ENCODE peak calls at places on chromosomes 13 and 19, in seven cellular contexts. V, Q, C, E, F, P and L are unnamed samples.

GRCh38 chr19:49104229-49104864 is 9.8 kb upstream of the LIN7B start:
- DNase-seq in V (no peak), Q (no peak), C (no peak), E (no peak), F (no peak), P (no peak), L (no peak)

GRCh38 chr13:49356224-49356623 is 87.6 kb downstream of the CAB39L start:
- DNase-seq in V (no peak), Q (no peak), C (no peak), E (no peak), F (peak), P (no peak), L (no peak)

GRCh38 chr13:97221989-97222700 is at the start of gene MBNL2:
- DNase-seq in V (peak), Q (peak), C (peak), E (peak), F (peak), P (peak), L (peak)

GRCh38 chr13:34164585-34164984 is 346.6 kb downstream of the RFC3 start:
- DNase-seq in V (no peak), Q (no peak), C (no peak), E (no peak), F (no peak), P (no peak), L (peak)

GRCh38 chr13:105035092-105035491 is 1500.4 kb downstream of the EFNB2 start:
- DNase-seq in V (no peak), Q (no peak), C (no peak), E (no peak), F (no peak), P (peak), L (no peak)

GRCh38 chr13:79659161-79659560 is 178.2 kb downstream of the NDFIP2 start:
- DNase-seq in V (peak), Q (no peak), C (no peak), E (no peak), F (no peak), P (peak), L (peak)

GRCh38 chr13:30963794-30964193 is 31.3 kb downstream of the TEX26 start:
- DNase-seq in V (peak), Q (no peak), C (peak), E (no peak), F (peak), P (peak), L (no peak)

GRCh38 chr19:43727593-43727853 is 11.6 kb downstream of the IRGC start:
- DNase-seq in V (no peak), Q (no peak), C (no peak), E (no peak), F (no peak), P (no peak), L (no peak)

GRCh38 chr19:18437481-18438330 is at the start of gene ISYNA1:
- DNase-seq in V (peak), Q (peak), C (peak), E (peak), F (peak), P (peak), L (peak)

GRCh38 chr19:17846146-17846545 is 1.6 kb downstream of the JAK3 start:
- DNase-seq in V (no peak), Q (no peak), C (no peak), E (peak), F (no peak), P (no peak), L (no peak)

GRCh38 chr19:14337510-14337909 is 43.7 kb upstream of the ADGRE5 start:
- DNase-seq in V (peak), Q (no peak), C (peak), E (peak), F (peak), P (peak), L (no peak)

GRCh38 chr19:29941828-29942403 is at the start of gene URI1:
- DNase-seq in V (peak), Q (peak), C (peak), E (peak), F (peak), P (peak), L (peak)